ENCODE peak calls at places on chromosomes 2 and 18, in four cellular contexts. E is retina; J is astrocyte of the hippocampus; W is stimulated activated CD4-positive, alpha-beta T cell treated with anti-CD3 and anti-CD28 coated beads, Interleukin-1b, Interleukin-23, amount 100 ng/mL, for 24 hours. A is an unnamed sample.

GRCh38 chr2:145715601-145716000 is 1195.7 kb upstream of the ZEB2 start:
- DNase-seq in E (no peak), J (no peak), W (no peak), A (no peak)

GRCh38 chr2:2103320-2103719 is 227.8 kb downstream of the MYT1L start:
- DNase-seq in E (no peak), J (no peak), W (no peak), A (no peak)

GRCh38 chr2:138170495-138170894 is 206.2 kb downstream of the HNMT start:
- DNase-seq in E (no peak), J (no peak), W (no peak), A (no peak)

GRCh38 chr2:41129988-41130387 is 678.1 kb upstream of the SLC8A1 start:
- DNase-seq in E (no peak), J (no peak), W (no peak), A (no peak)

GRCh38 chr2:103660523-103660922 is 898.7 kb downstream of the TMEM182 start:
- DNase-seq in E (no peak), J (no peak), W (no peak), A (no peak)

GRCh38 chr2:37472959-37473358 is 128.5 kb downstream of the QPCT start:
- DNase-seq in E (no peak), J (peak), W (no peak), A (no peak)

GRCh38 chr2:30191831-30192271 is 39.5 kb upstream of the LBH start:
- DNase-seq in E (no peak), J (no peak), W (no peak), A (no peak)

GRCh38 chr18:48573632-48574293 is 34.9 kb downstream of the CTIF start:
- DNase-seq in E (no peak), J (no peak), W (no peak), A (no peak)

GRCh38 chr2:100184055-100184737 is 41.8 kb upstream of the AFF3 start:
- DNase-seq in E (no peak), J (no peak), W (no peak), A (no peak)

GRCh38 chr2:208265371-208265806 is 666 bp upstream of the PIKFYVE start:
- DNase-seq in E (peak), J (peak), W (no peak), A (peak)

GRCh38 chr2:76050196-76050595 is 339.5 kb upstream of the GCFC2 start:
- DNase-seq in E (no peak), J (no peak), W (no peak), A (no peak)

GRCh38 chr2:121665504-121665903 is 16.2 kb upstream of the CLASP1 start:
- DNase-seq in E (no peak), J (no peak), W (no peak), A (no peak)

GRCh38 chr2:189305291-189305943 is 125.9 kb upstream of the COL5A2 start:
- DNase-seq in E (no peak), J (no peak), W (no peak), A (no peak)

GRCh38 chr2:30253873-30254691 is 22.7 kb downstream of the LBH start:
- DNase-seq in E (no peak), J (no peak), W (no peak), A (no peak)

GRCh38 chr2:105747254-105747909 is 2.7 kb downstream of the NCK2 start:
- DNase-seq in E (no peak), J (no peak), W (no peak), A (no peak)

GRCh38 chr18:76449110-76449453 is 46.0 kb downstream of the ZNF516 start:
- DNase-seq in E (no peak), J (no peak), W (no peak), A (no peak)

GRCh38 chr2:106789185-106789584 is 96.8 kb downstream of the ST6GAL2 start:
- DNase-seq in E (no peak), J (no peak), W (no peak), A (no peak)

GRCh38 chr2:53724511-53724910 is 43.1 kb upstream of the CHAC2 start:
- DNase-seq in E (no peak), J (peak), W (no peak), A (no peak)

GRCh38 chr2:217222511-217222910 is 362.6 kb upstream of the TNP1 start:
- DNase-seq in E (no peak), J (no peak), W (no peak), A (no peak)

GRCh38 chr2:127091886-127092285 is 15.1 kb downstream of the BIN1 start:
- DNase-seq in E (no peak), J (no peak), W (no peak), A (no peak)

GRCh38 chr2:4763009-4763408 is 929.2 kb upstream of the SOX11 start:
- DNase-seq in E (peak), J (peak), W (no peak), A (no peak)

GRCh38 chr2:65388626-65389390 is 43.6 kb downstream of the SPRED2 start:
- DNase-seq in E (no peak), J (no peak), W (no peak), A (no peak)

GRCh38 chr2:65482971-65483370 is 50.6 kb upstream of the SPRED2 start:
- DNase-seq in E (no peak), J (no peak), W (no peak), A (no peak)

GRCh38 chr2:39408351-39409136 is 28.5 kb downstream of the MAP4K3 start:
- DNase-seq in E (no peak), J (no peak), W (no peak), A (no peak)

GRCh38 chr2:239791727-239792648 is 233.2 kb downstream of the NDUFA10 start:
- DNase-seq in E (no peak), J (no peak), W (no peak), A (no peak)

GRCh38 chr2:63763336-63764056 is 78.2 kb upstream of the UGP2 start:
- DNase-seq in E (no peak), J (no peak), W (no peak), A (no peak)